ENCODE peak calls at places on chromosomes 6 and 20, in ten cellular contexts. F is AG10803, G is cardiac muscle cell, E is lower leg skin, M is IMR-90, I is PC-3, J is GM13977, C is omental fat pad, H is AG04450, Q is neural crest cell. L is an unnamed sample.

GRCh38 chr20:25016471-25016870 is 23.9 kb upstream of the APMAP start:
- DNase-seq in F (no peak), G (no peak), E (no peak), M (no peak), I (no peak), J (no peak), C (no peak), H (no peak), Q (no peak), L (no peak)

GRCh38 chr6:131754715-131755567 is 44.1 kb upstream of the CTAGE9 start:
- DNase-seq in F (no peak), G (no peak), E (no peak), M (peak), I (peak), J (no peak), C (no peak), H (no peak), Q (no peak), L (no peak)

GRCh38 chr6:26470643-26471042 is 12.9 kb downstream of the BTN2A1 start:
- DNase-seq in F (no peak), G (no peak), E (no peak), M (no peak), I (no peak), J (no peak), C (no peak), H (no peak), Q (no peak), L (no peak)

GRCh38 chr6:1324926-1325325 is 13.0 kb downstream of the FOXQ1 start:
- DNase-seq in F (no peak), G (peak), E (no peak), M (no peak), I (peak), J (no peak), C (no peak), H (no peak), Q (no peak), L (no peak)

GRCh38 chr6:169832247-169832948 is 81.0 kb downstream of the ERMARD start:
- DNase-seq in F (no peak), G (peak), E (no peak), M (peak), I (peak), J (no peak), C (no peak), H (no peak), Q (no peak), L (peak)

GRCh38 chr6:9412951-9413559 is 977.7 kb upstream of the SLC35B3 start:
- DNase-seq in F (peak), G (peak), E (no peak), M (no peak), I (peak), J (peak), C (no peak), H (no peak), Q (no peak), L (peak)

GRCh38 chr20:31562241-31562640 is 42.8 kb upstream of the ID1 start:
- DNase-seq in F (no peak), G (no peak), E (no peak), M (no peak), I (no peak), J (no peak), C (no peak), H (no peak), Q (no peak), L (no peak)

GRCh38 chr20:46178891-46179290 is 60.8 kb downstream of the CD40 start:
- DNase-seq in F (no peak), G (no peak), E (no peak), M (no peak), I (no peak), J (no peak), C (no peak), H (no peak), Q (no peak), L (no peak)

GRCh38 chr6:25302156-25302555 is 23.0 kb downstream of the CARMIL1 start:
- DNase-seq in F (peak), G (peak), E (no peak), M (no peak), I (no peak), J (no peak), C (no peak), H (no peak), Q (no peak), L (no peak)

GRCh38 chr6:144377586-144377985 is 92.5 kb downstream of the UTRN start:
- DNase-seq in F (peak), G (peak), E (no peak), M (peak), I (no peak), J (no peak), C (no peak), H (peak), Q (no peak), L (peak)

GRCh38 chr6:55082021-55082420 is 92.3 kb upstream of the HCRTR2 start:
- DNase-seq in F (no peak), G (no peak), E (no peak), M (no peak), I (peak), J (no peak), C (no peak), H (no peak), Q (no peak), L (peak)

GRCh38 chr6:128370072-128370471 is 150.3 kb downstream of the PTPRK start:
- DNase-seq in F (peak), G (peak), E (no peak), M (peak), I (peak), J (no peak), C (no peak), H (no peak), Q (no peak), L (peak)

GRCh38 chr20:10303852-10304251 is 85.2 kb downstream of the SNAP25 start:
- DNase-seq in F (no peak), G (no peak), E (no peak), M (no peak), I (no peak), J (no peak), C (no peak), H (no peak), Q (no peak), L (no peak)

GRCh38 chr6:160431231-160431630 is 83.1 kb downstream of the SLC22A3 start:
- DNase-seq in F (peak), G (peak), E (peak), M (peak), I (no peak), J (no peak), C (no peak), H (peak), Q (no peak), L (peak)

GRCh38 chr6:143941852-143942627 is 66.0 kb downstream of the PLAGL1 start:
- DNase-seq in F (peak), G (peak), E (no peak), M (peak), I (peak), J (peak), C (no peak), H (no peak), Q (peak), L (peak)

GRCh38 chr6:152634773-152635172 is 2.4 kb downstream of the SYNE1 start:
- DNase-seq in F (peak), G (no peak), E (no peak), M (no peak), I (no peak), J (no peak), C (no peak), H (no peak), Q (no peak), L (no peak)

GRCh38 chr6:125201961-125202729 is 48.6 kb downstream of the TPD52L1 start:
- DNase-seq in F (peak), G (peak), E (no peak), M (peak), I (peak), J (no peak), C (peak), H (peak), Q (no peak), L (peak)

GRCh38 chr6:90982051-90982450 is 395.2 kb upstream of the MAP3K7 start:
- DNase-seq in F (no peak), G (no peak), E (no peak), M (no peak), I (peak), J (no peak), C (no peak), H (no peak), Q (no peak), L (no peak)

GRCh38 chr6:6219716-6220115 is 100.7 kb downstream of the F13A1 start:
- DNase-seq in F (no peak), G (no peak), E (no peak), M (no peak), I (no peak), J (no peak), C (no peak), H (no peak), Q (no peak), L (no peak)

GRCh38 chr6:29011276-29011734 is 6.2 kb upstream of the ZNF311 start:
- DNase-seq in F (peak), G (peak), E (no peak), M (peak), I (peak), J (peak), C (no peak), H (no peak), Q (peak), L (peak)

GRCh38 chr6:28757429-28758045 is 166.2 kb downstream of the TRIM27 start:
- DNase-seq in F (no peak), G (no peak), E (no peak), M (no peak), I (no peak), J (no peak), C (no peak), H (no peak), Q (no peak), L (no peak)

GRCh38 chr6:73041051-73041450 is 184.2 kb downstream of the KHDC1L start:
- DNase-seq in F (peak), G (no peak), E (no peak), M (no peak), I (no peak), J (no peak), C (no peak), H (no peak), Q (no peak), L (no peak)

GRCh38 chr6:69162811-69163210 is 527.7 kb downstream of the ADGRB3 start:
- DNase-seq in F (no peak), G (no peak), E (no peak), M (no peak), I (no peak), J (no peak), C (no peak), H (no peak), Q (no peak), L (peak)

GRCh38 chr20:37567671-37568588 is 40.3 kb upstream of the BLCAP start:
- DNase-seq in F (no peak), G (peak), E (no peak), M (no peak), I (peak), J (no peak), C (no peak), H (no peak), Q (no peak), L (no peak)

GRCh38 chr6:161411265-161411944 is 137.5 kb upstream of the AGPAT4 start:
- DNase-seq in F (no peak), G (peak), E (no peak), M (no peak), I (peak), J (no peak), C (no peak), H (no peak), Q (no peak), L (no peak)

GRCh38 chr20:33674294-33675126 is at the start of gene NECAB3:
- DNase-seq in F (peak), G (peak), E (peak), M (peak), I (peak), J (peak), C (no peak), H (no peak), Q (peak), L (peak)

GRCh38 chr6:115901896-115902295 is 158.8 kb downstream of the FRK start:
- DNase-seq in F (no peak), G (no peak), E (no peak), M (no peak), I (no peak), J (no peak), C (no peak), H (no peak), Q (no peak), L (no peak)

GRCh38 chr20:9392892-9393857 is 121.2 kb upstream of the LAMP5 start:
- DNase-seq in F (peak), G (peak), E (peak), M (peak), I (peak), J (peak), C (peak), H (no peak), Q (peak), L (peak)

GRCh38 chr6:11381801-11382513 is 149.5 kb upstream of the NEDD9 start:
- DNase-seq in F (no peak), G (no peak), E (no peak), M (no peak), I (no peak), J (peak), C (no peak), H (no peak), Q (no peak), L (no peak)

GRCh38 chr20:48012401-48012974 is 227.2 kb upstream of the SULF2 start:
- DNase-seq in F (peak), G (peak), E (no peak), M (peak), I (peak), J (no peak), C (no peak), H (no peak), Q (no peak), L (peak)

GRCh38 chr20:4484431-4485057 is 237.2 kb upstream of the PRND start:
- DNase-seq in F (peak), G (no peak), E (no peak), M (no peak), I (no peak), J (no peak), C (no peak), H (no peak), Q (no peak), L (no peak)

GRCh38 chr6:46900266-46900665 is 21.5 kb downstream of the ADGRF5 start:
- DNase-seq in F (no peak), G (no peak), E (no peak), M (no peak), I (no peak), J (no peak), C (no peak), H (no peak), Q (no peak), L (no peak)

GRCh38 chr6:149941583-149942460 is at the start of gene ULBP2:
- DNase-seq in F (peak), G (peak), E (peak), M (peak), I (peak), J (peak), C (peak), H (peak), Q (peak), L (peak)

GRCh38 chr6:79249136-79249535 is 14.7 kb upstream of the HMGN3 start:
- DNase-seq in F (no peak), G (no peak), E (no peak), M (no peak), I (no peak), J (no peak), C (no peak), H (no peak), Q (no peak), L (no peak)

GRCh38 chr6:79246891-79247290 is 12.4 kb upstream of the HMGN3 start:
- DNase-seq in F (no peak), G (no peak), E (no peak), M (no peak), I (no peak), J (peak), C (no peak), H (no peak), Q (no peak), L (no peak)

GRCh38 chr6:79250559-79250958 is 16.1 kb upstream of the HMGN3 start:
- DNase-seq in F (no peak), G (no peak), E (no peak), M (no peak), I (no peak), J (no peak), C (no peak), H (no peak), Q (no peak), L (no peak)

GRCh38 chr6:79250107-79250514 is 15.6 kb upstream of the HMGN3 start:
- DNase-seq in F (no peak), G (no peak), E (no peak), M (no peak), I (no peak), J (peak), C (no peak), H (no peak), Q (no peak), L (no peak)
- TF ChIP-seq CTCF in F (peak), G (peak), E (no peak), M (peak), I (no peak), J (peak), C (no peak), H (peak), Q (no peak), L (no peak)

GRCh38 chr6:33826537-33826936 is 22.7 kb upstream of the MLN start:
- DNase-seq in F (no peak), G (no peak), E (no peak), M (no peak), I (no peak), J (no peak), C (no peak), H (no peak), Q (no peak), L (no peak)
- TF ChIP-seq CTCF in F (no peak), G (no peak), E (no peak), M (no peak), I (peak), J (no peak), C (no peak), H (no peak), Q (no peak), L (no peak)

DNA sequence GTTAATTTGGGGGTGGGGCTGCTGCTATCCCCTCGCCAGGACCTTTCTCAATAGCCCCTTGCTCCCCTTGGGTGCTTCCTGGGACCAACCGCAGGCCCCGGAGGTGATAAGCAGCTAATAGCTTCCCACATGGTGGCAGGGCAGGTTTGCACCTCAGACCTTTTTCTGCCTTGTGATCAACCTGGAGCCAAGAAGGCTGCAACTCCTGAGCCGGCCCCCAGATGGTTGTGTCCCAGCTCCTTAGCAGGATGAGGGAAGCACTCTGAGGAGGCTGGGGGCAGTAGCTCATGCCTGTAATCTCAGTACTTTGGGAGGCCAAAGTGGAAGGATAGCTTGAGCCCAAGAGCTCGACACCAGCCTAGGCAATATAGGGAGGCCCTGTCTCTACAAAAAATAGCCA is 85.5 kb downstream of the BMP7 start:
- DNase-seq in F (no peak), G (no peak), E (no peak), M (no peak), I (no peak), J (no peak), C (no peak), H (no peak), Q (peak), L (no peak)
- TF ChIP-seq CTCF in F (no peak), G (no peak), E (no peak), M (no peak), I (no peak), J (no peak), C (no peak), H (no peak), Q (no peak), L (no peak)

DNA sequence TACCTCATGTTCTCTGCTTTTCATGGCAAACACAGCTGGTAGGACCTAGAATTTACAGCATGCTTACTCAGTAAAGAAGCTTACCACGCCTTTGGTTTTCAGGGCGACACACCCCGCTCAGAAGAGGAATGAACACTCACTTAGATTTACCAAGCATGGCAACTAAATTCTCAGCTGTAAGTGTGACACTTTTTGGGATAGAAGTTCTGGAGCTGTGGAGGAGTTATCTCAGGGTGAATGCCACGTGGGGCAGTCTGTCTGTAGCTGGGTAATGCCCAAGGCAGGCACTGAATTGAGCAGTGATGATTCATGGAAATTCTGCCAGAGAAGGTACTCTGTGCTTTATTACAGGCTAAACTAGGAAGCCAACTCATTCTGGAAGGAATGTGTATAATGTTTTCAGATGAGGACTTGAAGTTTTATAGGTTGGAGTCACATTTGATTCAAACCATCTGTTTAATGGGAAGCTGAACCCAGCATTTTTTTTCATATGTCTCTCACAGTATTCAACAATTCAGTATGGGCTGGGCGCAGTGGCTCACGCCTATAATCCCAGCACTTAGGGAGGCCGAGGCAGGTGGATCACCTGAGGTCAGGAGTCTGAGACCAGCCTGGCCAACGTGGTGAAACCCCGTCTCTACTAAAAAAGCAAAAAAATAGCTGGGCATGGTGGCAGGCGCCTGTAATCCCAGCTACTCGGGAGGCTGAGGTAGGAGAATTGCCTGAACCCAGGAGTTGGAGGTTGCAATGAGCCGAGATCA is 3.5 kb upstream of the PRIM2 start:
- DNase-seq in F (peak), G (peak), E (no peak), M (peak), I (peak), J (no peak), C (no peak), H (peak), Q (no peak), L (peak)
- TF ChIP-seq CTCF in F (no peak), G (peak), E (no peak), M (peak), I (no peak), J (no peak), C (no peak), H (peak), Q (no peak), L (no peak)

GRCh38 chr6:157221049-157221816 is 102.1 kb downstream of the TMEM242 start:
- DNase-seq in F (peak), G (peak), E (peak), M (peak), I (peak), J (peak), C (no peak), H (peak), Q (peak), L (peak)

GRCh38 chr6:157218371-157219198 is 104.7 kb downstream of the TMEM242 start:
- DNase-seq in F (no peak), G (no peak), E (no peak), M (no peak), I (no peak), J (no peak), C (no peak), H (no peak), Q (no peak), L (no peak)

GRCh38 chr6:157220485-157220884 is 102.8 kb downstream of the TMEM242 start:
- DNase-seq in F (no peak), G (no peak), E (no peak), M (no peak), I (no peak), J (no peak), C (no peak), H (no peak), Q (no peak), L (no peak)

GRCh38 chr6:157217894-157218370 is 105.4 kb downstream of the TMEM242 start:
- DNase-seq in F (no peak), G (no peak), E (peak), M (no peak), I (no peak), J (no peak), C (no peak), H (no peak), Q (no peak), L (no peak)

GRCh38 chr6:157219201-157220200 is 103.8 kb downstream of the TMEM242 start:
- DNase-seq in F (peak), G (peak), E (no peak), M (peak), I (peak), J (no peak), C (no peak), H (no peak), Q (no peak), L (peak)
- TF ChIP-seq CTCF in F (no peak), G (no peak), E (no peak), M (no peak), I (no peak), J (no peak), C (no peak), H (peak), Q (no peak), L (no peak)

GRCh38 chr20:18287915-18288747 is at the start of gene ZNF133:
- DNase-seq in F (peak), G (peak), E (peak), M (peak), I (peak), J (peak), C (peak), H (peak), Q (peak), L (peak)
- TF ChIP-seq CTCF in F (no peak), G (no peak), E (no peak), M (no peak), I (peak), J (peak), C (no peak), H (peak), Q (no peak), L (no peak)

L was measured in bronchial epithelial cell.